ENCODE peak calls at places on chromosomes 4 and X, in six cellular contexts. R, X, H, V, T and P are unnamed samples.

GRCh38 chrX:2325076-2325784 is 175.5 kb downstream of the DHRSX start:
- DNase-seq in R (no peak), X (peak; percentile 65), H (peak; percentile 7), V (no peak), T (peak; percentile 46), P (no peak)

GRCh38 chr4:67762091-67762490 is 7.9 kb upstream of the GNRHR start:
- DNase-seq in R (no peak), X (no peak), H (peak; percentile 19), V (no peak), T (no peak), P (no peak)

GRCh38 chr4:80213117-80213815 is 16.0 kb downstream of the PRDM8 start:
- DNase-seq in R (no peak), X (peak; percentile 89), H (no peak), V (no peak), T (no peak), P (no peak)

GRCh38 chrX:103310592-103311400 is at the start of gene BEX2:
- DNase-seq in R (no peak), X (peak; percentile 62), H (peak; percentile 83), V (peak; percentile 65), T (peak; percentile 85), P (no peak)

GRCh38 chrX:109783712-109784109 is 50.7 kb upstream of the ACSL4 start:
- DNase-seq in R (no peak), X (peak; percentile 50), H (no peak), V (no peak), T (no peak), P (no peak)

GRCh38 chr4:127856485-127857447 is 23.9 kb upstream of the PLK4 start:
- DNase-seq in R (no peak), X (peak; percentile 94), H (no peak), V (no peak), T (no peak), P (no peak)

GRCh38 chr4:40289366-40290188 is 45.6 kb upstream of the CHRNA9 start:
- DNase-seq in R (peak; percentile 86), X (no peak), H (no peak), V (no peak), T (no peak), P (peak; percentile 61)

GRCh38 chr4:6693274-6694176 is at the start of gene S100P:
- DNase-seq in R (no peak), X (no peak), H (no peak), V (no peak), T (peak; percentile 53), P (no peak)

GRCh38 chr4:73735231-73735630 is 5.1 kb upstream of the CXCL8 start:
- DNase-seq in R (peak; percentile 87), X (peak; percentile 35), H (no peak), V (peak; percentile 13), T (no peak), P (peak; percentile 95)

GRCh38 chrX:25503826-25504225 is 488.1 kb upstream of the ARX start:
- DNase-seq in R (no peak), X (no peak), H (no peak), V (no peak), T (no peak), P (no peak)

GRCh38 chr4:15771419-15772058 is 6.6 kb upstream of the CD38 start:
- DNase-seq in R (no peak), X (no peak), H (peak; percentile 47), V (no peak), T (no peak), P (no peak)

GRCh38 chr4:147118523-147118922 is 172.9 kb upstream of the TTC29 start:
- DNase-seq in R (no peak), X (no peak), H (no peak), V (no peak), T (no peak), P (no peak)

GRCh38 chr4:105544517-105544916 is 7.9 kb upstream of the ARHGEF38 start:
- DNase-seq in R (no peak), X (no peak), H (no peak), V (no peak), T (no peak), P (no peak)

GRCh38 chrX:37998586-37999267 is 7.6 kb upstream of the SYTL5 start:
- DNase-seq in R (no peak), X (peak; percentile 75), H (no peak), V (no peak), T (no peak), P (no peak)

GRCh38 chr4:119313237-119313636 is 8.7 kb downstream of the FABP2 start:
- DNase-seq in R (no peak), X (no peak), H (no peak), V (no peak), T (no peak), P (peak; percentile 85)

GRCh38 chr4:36255575-36255974 is 11.3 kb upstream of the ARAP2 start:
- DNase-seq in R (peak; percentile 83), X (no peak), H (peak; percentile 86), V (peak; percentile 76), T (no peak), P (peak; percentile 97)

GRCh38 chrX:72128881-72129280 is 2.8 kb downstream of the RTL5 start:
- DNase-seq in R (peak; percentile 62), X (no peak), H (no peak), V (no peak), T (no peak), P (peak; percentile 7)

GRCh38 chrX:40465735-40466551 is 114.8 kb upstream of the ATP6AP2 start:
- DNase-seq in R (no peak), X (no peak), H (no peak), V (peak; percentile 5), T (no peak), P (no peak)

GRCh38 chrX:153226344-153227190 is 47.5 kb downstream of the MAGEA1 start:
- DNase-seq in R (no peak), X (peak; percentile 88), H (no peak), V (no peak), T (no peak), P (no peak)

GRCh38 chrX:71282514-71283408 is 674 bp upstream of the NONO start:
- DNase-seq in R (no peak), X (peak; percentile 47), H (peak; percentile 53), V (no peak), T (no peak), P (peak; percentile 71)